ENCODE peak calls at places on chromosome 18, in eight cellular contexts. P, U, B, V, X, F, E and I are unnamed samples.

GRCh38 chr18:27713037-27713726 is 463.7 kb downstream of the CDH2 start:
- DNase-seq in P (no peak), U (peak; percentile 42), B (no peak), V (no peak), X (no peak), F (peak; percentile 3), E (no peak), I (no peak)

GRCh38 chr18:28767781-28768211 is 590.9 kb upstream of the CDH2 start:
- DNase-seq in P (peak; percentile 44), U (peak; percentile 89), B (no peak), V (no peak), X (no peak), F (peak; percentile 82), E (no peak), I (no peak)

GRCh38 chr18:67302043-67302442 is 214.5 kb downstream of the DSEL start:
- DNase-seq in P (peak; percentile 39), U (peak; percentile 33), B (no peak), V (no peak), X (no peak), F (peak; percentile 49), E (no peak), I (no peak)

GRCh38 chr18:26617151-26617554 is 68.8 kb upstream of the KCTD1 start:
- DNase-seq in P (peak; percentile 93), U (peak; percentile 97), B (no peak), V (no peak), X (peak; percentile 92), F (peak; percentile 94), E (no peak), I (no peak)

GRCh38 chr18:33757037-33757436 is 179.0 kb downstream of the ASXL3 start:
- DNase-seq in P (peak; percentile 14), U (peak; percentile 79), B (no peak), V (no peak), X (no peak), F (peak; percentile 78), E (no peak), I (no peak)

GRCh38 chr18:51614967-51615571 is 417.6 kb upstream of the MEX3C start:
- DNase-seq in P (peak; percentile 96), U (peak; percentile 26), B (no peak), V (no peak), X (peak; percentile 64), F (no peak), E (no peak), I (no peak)

GRCh38 chr18:11862468-11863137 is 11.4 kb downstream of the CHMP1B start:
- DNase-seq in P (no peak), U (no peak), B (no peak), V (no peak), X (no peak), F (no peak), E (no peak), I (peak; percentile 18)

GRCh38 chr18:9787716-9788115 is 79.6 kb downstream of the RAB31 start:
- DNase-seq in P (no peak), U (peak; percentile 87), B (no peak), V (no peak), X (no peak), F (peak; percentile 29), E (no peak), I (no peak)

GRCh38 chr18:21359746-21360145 is 117.7 kb downstream of the GREB1L start:
- DNase-seq in P (no peak), U (no peak), B (no peak), V (no peak), X (no peak), F (peak; percentile 68), E (no peak), I (no peak)

GRCh38 chr18:73409242-73409641 is 541.5 kb upstream of the NETO1 start:
- DNase-seq in P (no peak), U (peak; percentile 35), B (no peak), V (no peak), X (no peak), F (no peak), E (no peak), I (no peak)

GRCh38 chr18:33123852-33124251 is 316.7 kb downstream of the CCDC178 start:
- DNase-seq in P (no peak), U (no peak), B (no peak), V (no peak), X (no peak), F (no peak), E (no peak), I (no peak)

GRCh38 chr18:48467231-48467630 is 58.0 kb upstream of the ZBTB7C start:
- DNase-seq in P (no peak), U (no peak), B (no peak), V (no peak), X (no peak), F (no peak), E (no peak), I (no peak)

GRCh38 chr18:6807504-6808257 is 78.2 kb downstream of the ARHGAP28 start:
- DNase-seq in P (no peak), U (no peak), B (no peak), V (no peak), X (no peak), F (no peak), E (no peak), I (no peak)

GRCh38 chr18:46415532-46415931 is 241.5 kb downstream of the LOXHD1 start:
- DNase-seq in P (no peak), U (no peak), B (no peak), V (no peak), X (no peak), F (no peak), E (no peak), I (no peak)
- H3K4me1 ChIP-seq in P (peaks cover 18% of the 10 kb centered on the region), U (no peaks in the 10 kb centered on the region), B (no peaks in the 10 kb centered on the region), V (no peaks in the 10 kb centered on the region), X (no peaks in the 10 kb centered on the region), F (no peaks in the 10 kb centered on the region), E (peaks cover 6% of the 10 kb centered on the region), I (peaks cover 20% of the 10 kb centered on the region)

DNA sequence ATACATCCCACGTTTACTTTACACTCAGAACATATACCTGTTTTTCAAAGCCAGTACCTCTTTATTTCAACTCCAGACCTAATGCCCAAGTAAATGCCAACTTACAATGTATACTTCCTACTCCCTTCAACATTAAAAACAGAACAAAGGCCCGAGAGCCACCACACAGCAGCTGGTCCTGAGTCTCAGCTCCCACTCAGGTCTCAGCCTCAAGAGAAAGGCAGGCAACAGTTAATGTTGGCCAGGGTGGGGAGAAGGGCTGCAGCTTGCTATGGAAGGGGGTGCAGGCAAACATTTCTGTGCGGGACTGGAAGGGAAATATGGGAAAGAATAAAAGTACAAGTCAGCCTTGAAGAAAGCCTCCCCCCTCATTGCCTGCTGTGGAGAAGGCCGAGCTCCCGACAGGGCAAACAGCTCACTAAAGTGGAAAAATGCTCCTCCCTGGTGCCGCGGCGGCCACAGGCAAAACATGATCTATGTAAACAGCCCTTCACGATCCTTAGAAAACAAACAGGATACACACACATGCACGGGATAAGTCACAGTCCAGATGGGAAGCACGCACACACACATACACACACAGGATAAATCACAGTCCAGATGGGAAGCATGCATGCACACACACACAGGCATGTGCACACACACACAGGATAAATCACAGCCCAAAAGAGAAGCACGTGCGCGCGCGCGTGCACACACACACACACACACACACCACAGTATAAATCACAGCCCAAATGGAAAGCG is 67.4 kb downstream of the ADNP2 start:
- DNase-seq in P (no peak), U (no peak), B (no peak), V (no peak), X (no peak), F (peak; percentile 54), E (no peak), I (no peak)
- H3K4me1 ChIP-seq in P (peaks cover 62% of the 10 kb centered on the region), U (no peaks in the 10 kb centered on the region), B (no peaks in the 10 kb centered on the region), V (peaks cover 17% of the 10 kb centered on the region), X (no peaks in the 10 kb centered on the region), F (peaks cover 3% of the 10 kb centered on the region), E (no peaks in the 10 kb centered on the region), I (peaks cover 59% of the 10 kb centered on the region)

GRCh38 chr18:77110400-77110799 is 22.2 kb downstream of the MBP start:
- DNase-seq in P (no peak), U (no peak), B (no peak), V (no peak), X (no peak), F (no peak), E (no peak), I (no peak)

GRCh38 chr18:77106331-77106730 is 26.3 kb downstream of the MBP start:
- DNase-seq in P (no peak), U (no peak), B (no peak), V (peak; percentile 86), X (no peak), F (no peak), E (no peak), I (no peak)

GRCh38 chr18:77107218-77107815 is 25.3 kb downstream of the MBP start:
- DNase-seq in P (no peak), U (peak; percentile 24), B (no peak), V (peak; percentile 46), X (no peak), F (no peak), E (no peak), I (peak; percentile 57)

GRCh38 chr18:77108821-77109692 is 23.5 kb downstream of the MBP start:
- DNase-seq in P (no peak), U (no peak), B (no peak), V (peak; percentile 46), X (no peak), F (no peak), E (no peak), I (no peak)

GRCh38 chr18:77108001-77108692 is 24.4 kb downstream of the MBP start:
- DNase-seq in P (no peak), U (peak; percentile 96), B (no peak), V (peak; percentile 49), X (no peak), F (peak; percentile 89), E (peak; percentile 51), I (no peak)
- H3K4me1 ChIP-seq in P (peaks cover 25% of the 10 kb centered on the region), U (peaks cover 22% of the 10 kb centered on the region), B (peaks cover 50% of the 10 kb centered on the region), V (peaks cover 82% of the 10 kb centered on the region), X (peaks cover 66% of the 10 kb centered on the region), F (peaks cover 34% of the 10 kb centered on the region), E (peaks cover 4% of the 10 kb centered on the region), I (peaks cover 86% of the 10 kb centered on the region)

GRCh38 chr18:69365658-69366057 is 35.0 kb upstream of the DOK6 start:
- DNase-seq in P (no peak), U (no peak), B (no peak), V (no peak), X (no peak), F (no peak), E (no peak), I (no peak)

DNA sequence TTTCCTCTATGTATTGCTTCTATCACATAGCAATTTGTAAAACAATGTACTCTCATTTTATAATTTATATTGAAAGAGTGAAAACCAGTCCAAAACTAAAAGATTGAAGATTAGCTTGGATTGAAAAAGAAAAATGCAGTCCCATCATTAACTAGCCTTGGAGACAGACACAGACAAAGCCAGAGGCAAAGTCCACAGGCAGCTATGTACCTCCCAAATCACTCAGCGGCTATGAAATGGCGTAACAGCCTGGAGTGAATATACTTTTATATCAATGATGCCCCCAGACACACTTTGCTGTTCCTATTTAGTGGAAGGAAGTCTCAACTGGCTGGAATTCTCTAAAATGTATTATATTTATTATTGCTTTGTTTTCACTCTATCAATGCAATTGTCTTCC is 33.6 kb upstream of the DOK6 start:
- DNase-seq in P (no peak), U (no peak), B (no peak), V (no peak), X (no peak), F (no peak), E (no peak), I (no peak)
- H3K4me1 ChIP-seq in P (no peaks in the 10 kb centered on the region), U (no peaks in the 10 kb centered on the region), B (no peaks in the 10 kb centered on the region), V (no peaks in the 10 kb centered on the region), X (no peaks in the 10 kb centered on the region), F (no peaks in the 10 kb centered on the region), E (no peaks in the 10 kb centered on the region), I (no peaks in the 10 kb centered on the region)